ENCODE peak calls at places on chromosomes 1 and 21, in ten cellular contexts. U, H, V, C, E, B, F, O, Q and P are unnamed samples.

GRCh38 chr1:87523466-87523865 is 194.8 kb downstream of the LMO4 start:
- DNase-seq in U (no peak), H (no peak), V (no peak), C (no peak), E (no peak), B (no peak), F (no peak), O (no peak), Q (no peak), P (no peak)

GRCh38 chr1:231274119-231274825 is 33.3 kb downstream of the GNPAT start:
- DNase-seq in U (peak), H (no peak), V (no peak), C (no peak), E (no peak), B (no peak), F (no peak), O (no peak), Q (no peak), P (no peak)

GRCh38 chr1:26771643-26772321 is 16.0 kb upstream of the PIGV start:
- DNase-seq in U (peak), H (no peak), V (no peak), C (no peak), E (peak), B (no peak), F (peak), O (peak), Q (peak), P (peak)

GRCh38 chr1:114750780-114751179 is 7.0 kb downstream of the CSDE1 start:
- DNase-seq in U (no peak), H (no peak), V (peak), C (no peak), E (peak), B (no peak), F (no peak), O (no peak), Q (peak), P (no peak)

GRCh38 chr1:222372221-222372620 is 175.7 kb downstream of the HHIPL2 start:
- DNase-seq in U (no peak), H (no peak), V (no peak), C (no peak), E (no peak), B (no peak), F (peak), O (no peak), Q (no peak), P (peak)

GRCh38 chr1:75954594-75954993 is 22.4 kb upstream of the ASB17 start:
- DNase-seq in U (peak), H (no peak), V (no peak), C (no peak), E (no peak), B (no peak), F (peak), O (no peak), Q (no peak), P (no peak)

GRCh38 chr21:21971384-21971783 is 973.2 kb downstream of the NCAM2 start:
- DNase-seq in U (no peak), H (no peak), V (no peak), C (no peak), E (no peak), B (no peak), F (no peak), O (no peak), Q (no peak), P (no peak)

GRCh38 chr1:217027403-217028080 is 304.3 kb upstream of the ESRRG start:
- DNase-seq in U (no peak), H (no peak), V (no peak), C (no peak), E (no peak), B (no peak), F (no peak), O (no peak), Q (no peak), P (no peak)

GRCh38 chr1:94612081-94612480 is 70.5 kb upstream of the F3 start:
- DNase-seq in U (no peak), H (no peak), V (no peak), C (no peak), E (no peak), B (no peak), F (no peak), O (no peak), Q (no peak), P (no peak)

GRCh38 chr1:218994615-218995014 is 179.1 kb upstream of the LYPLAL1 start:
- DNase-seq in U (no peak), H (no peak), V (no peak), C (no peak), E (no peak), B (no peak), F (no peak), O (no peak), Q (no peak), P (no peak)